ENCODE peak calls at places on chromosomes 16 and 17, in five cellular contexts. U, W, H, A and M are unnamed samples.

GRCh38 chr17:55283256-55283965 is 18.7 kb downstream of the HLF start:
- DNase-seq in A (no peak), U (no peak), W (no peak), H (no peak), M (no peak)

GRCh38 chr16:66911801-66912200 is 6.9 kb downstream of the CDH16 start:
- DNase-seq in A (no peak), U (no peak), W (no peak), H (no peak), M (no peak)

GRCh38 chr16:86697715-86698114 is 119.4 kb downstream of the FOXL1 start:
- DNase-seq in W (no peak), U (peak), H (no peak), A (no peak), M (no peak)

GRCh38 chr16:19858006-19858653 is 26.5 kb downstream of the GPRC5B start:
- DNase-seq in H (no peak), A (no peak), W (no peak), U (no peak), M (no peak)

GRCh38 chr16:56675685-56676210 is 6.1 kb downstream of the MT1H start:
- DNase-seq in U (no peak), H (no peak), W (no peak), A (no peak), M (no peak)

GRCh38 chr16:89602952-89603590 is 10.4 kb upstream of the DPEP1 start:
- DNase-seq in A (no peak), H (no peak), U (no peak), W (no peak), M (no peak)

GRCh38 chr17:82060614-82061013 is 5.0 kb downstream of the DUS1L start:
- DNase-seq in W (no peak), U (no peak), A (no peak), H (no peak), M (no peak)

GRCh38 chr17:17675925-17676534 is 5.2 kb upstream of the RAI1 start:
- DNase-seq in A (no peak), H (peak), W (peak), U (peak), M (peak)

GRCh38 chr17:57432507-57433277 is 176.4 kb downstream of the MSI2 start:
- DNase-seq in H (no peak), W (no peak), U (no peak), A (no peak), M (no peak)

GRCh38 chr17:4881761-4882555 is 17.4 kb upstream of the C17orf107 start:
- DNase-seq in H (peak), U (peak), A (peak), W (no peak), M (peak)
- TF ChIP-seq EZH2phosphoT487 in H (no peak), U (no peak), A (no peak), W (no peak), M (no peak)

GRCh38 chr17:1639549-1639948 is 6.0 kb downstream of the SCARF1 start:
- DNase-seq in H (no peak), W (no peak), U (no peak), A (peak), M (no peak)

GRCh38 chr17:1638624-1639300 is 6.8 kb downstream of the SCARF1 start:
- DNase-seq in A (no peak), U (no peak), H (no peak), W (no peak), M (no peak)

GRCh38 chr17:1641065-1641403 is 4.5 kb downstream of the SCARF1 start:
- DNase-seq in U (no peak), A (no peak), W (no peak), H (no peak), M (no peak)

GRCh38 chr17:1638171-1638583 is 7.4 kb downstream of the SCARF1 start:
- DNase-seq in U (no peak), A (peak), H (no peak), W (no peak), M (no peak)

GRCh38 chr17:1640329-1641064 is 5.0 kb downstream of the SCARF1 start:
- DNase-seq in A (no peak), W (no peak), U (no peak), H (no peak), M (no peak)
- H3K27ac ChIP-seq in A (no peak), W (no peak), U (no peak), H (no peak), M (no peak)

GRCh38 chr17:65594585-65594940 is 33.1 kb upstream of the AXIN2 start:
- DNase-seq in A (no peak), H (no peak), W (no peak), U (peak), M (no peak)
- TF ChIP-seq EZH2phosphoT487 in A (no peak), H (no peak), W (no peak), U (no peak), M (no peak)

GRCh38 chr16:75236736-75237397 is 14.6 kb downstream of the BCAR1 start:
- DNase-seq in A (no peak), H (no peak), U (no peak), W (no peak), M (no peak)
- H3K27ac ChIP-seq in A (no peak), H (no peak), U (no peak), W (no peak), M (no peak)

DNA sequence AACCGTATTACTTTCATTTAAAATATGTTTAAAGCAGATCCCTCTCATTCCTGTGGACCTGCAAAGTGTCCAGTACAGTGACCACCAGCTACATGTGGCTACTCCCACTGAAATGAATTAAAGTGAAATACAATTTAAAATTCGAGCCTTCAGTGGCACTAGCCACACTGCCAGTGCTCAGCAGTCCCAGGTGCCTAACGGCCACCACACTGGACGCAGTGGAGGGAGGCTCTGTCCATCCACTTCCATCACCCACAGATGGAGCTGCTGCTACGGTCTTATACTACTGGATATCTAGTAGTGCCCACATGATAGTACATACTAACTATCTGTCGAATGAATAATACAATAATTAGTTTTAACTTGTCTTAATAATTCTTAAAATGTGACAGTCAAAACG is 2.3 kb upstream of the CBX2 start:
- DNase-seq in H (no peak), A (peak), W (no peak), U (no peak), M (no peak)
- TF ChIP-seq EZH2phosphoT487 in H (no peak), A (no peak), W (no peak), U (no peak), M (no peak)